ENCODE peak calls at places on chromosomes 4 and X, in four cellular contexts. One of them, this sample, is unnamed.
A peak's percentile ranks its signal among the peaks of the same experiment; 100 is the strongest.

GRCh38 chrX:13376857-13377441 is 57.1 kb upstream of the ATXN3L start:
- DNase-seq in GM04504: peak; percentile 98
- DNase-seq in NCI-H1694 treated with DMSO at 0.1 percent for 48 hours: peak; percentile 68
- DNase-seq in H9: no peak
- DNase-seq in this sample: no peak

GRCh38 chr4:108385076-108385475 is 216.3 kb upstream of the LEF1 start:
- DNase-seq in GM04504: no peak
- DNase-seq in NCI-H1694 treated with DMSO at 0.1 percent for 48 hours: no peak
- DNase-seq in H9: no peak
- DNase-seq in this sample: no peak

GRCh38 chrX:31366076-31366475 is 294.2 kb upstream of the FTHL17 start:
- DNase-seq in GM04504: no peak
- DNase-seq in NCI-H1694 treated with DMSO at 0.1 percent for 48 hours: no peak
- DNase-seq in H9: no peak
- DNase-seq in this sample: no peak

GRCh38 chr4:95547708-95548471 is 883 bp downstream of the UNC5C start:
- DNase-seq in GM04504: no peak
- DNase-seq in NCI-H1694 treated with DMSO at 0.1 percent for 48 hours: no peak
- DNase-seq in H9: peak; percentile 55
- DNase-seq in this sample: peak; percentile 76

GRCh38 chr4:118352843-118353373 is at the start of gene PRSS12:
- DNase-seq in GM04504: no peak
- DNase-seq in NCI-H1694 treated with DMSO at 0.1 percent for 48 hours: peak; percentile 16
- DNase-seq in H9: peak; percentile 86
- DNase-seq in this sample: peak; percentile 1

GRCh38 chrX:69163936-69164741 is 1.1 kb downstream of the PJA1 start:
- DNase-seq in GM04504: no peak
- DNase-seq in NCI-H1694 treated with DMSO at 0.1 percent for 48 hours: no peak
- DNase-seq in H9: peak; percentile 46
- DNase-seq in this sample: peak; percentile 29

GRCh38 chrX:73581002-73581628 is 18.1 kb downstream of the CHIC1 start:
- DNase-seq in GM04504: no peak
- DNase-seq in NCI-H1694 treated with DMSO at 0.1 percent for 48 hours: no peak
- DNase-seq in H9: no peak
- DNase-seq in this sample: no peak

GRCh38 chrX:13360146-13360545 is 40.3 kb upstream of the ATXN3L start:
- DNase-seq in GM04504: no peak
- DNase-seq in NCI-H1694 treated with DMSO at 0.1 percent for 48 hours: no peak
- DNase-seq in H9: no peak
- DNase-seq in this sample: no peak

GRCh38 chrX:12567857-12568256 is 223.4 kb upstream of the PRPS2 start:
- DNase-seq in GM04504: no peak
- DNase-seq in NCI-H1694 treated with DMSO at 0.1 percent for 48 hours: no peak
- DNase-seq in H9: no peak
- DNase-seq in this sample: no peak

GRCh38 chr4:2689825-2690700 is 66.1 kb downstream of the TNIP2 start:
- DNase-seq in GM04504: no peak
- DNase-seq in NCI-H1694 treated with DMSO at 0.1 percent for 48 hours: no peak
- DNase-seq in H9: no peak
- DNase-seq in this sample: no peak

GRCh38 chrX:44218465-44218864 is 125.0 kb downstream of the EFHC2 start:
- DNase-seq in GM04504: no peak
- DNase-seq in NCI-H1694 treated with DMSO at 0.1 percent for 48 hours: no peak
- DNase-seq in H9: no peak
- DNase-seq in this sample: no peak

GRCh38 chr4:186104114-186104894 is at the start of gene FAM149A:
- DNase-seq in GM04504: no peak
- DNase-seq in NCI-H1694 treated with DMSO at 0.1 percent for 48 hours: no peak
- DNase-seq in H9: peak; percentile 56
- DNase-seq in this sample: no peak

GRCh38 chr4:124529131-124529530 is 183.4 kb downstream of the ANKRD50 start:
- DNase-seq in GM04504: no peak
- DNase-seq in NCI-H1694 treated with DMSO at 0.1 percent for 48 hours: no peak
- DNase-seq in H9: no peak
- DNase-seq in this sample: no peak

GRCh38 chrX:39309721-39310152 is 508.5 kb downstream of the MID1IP1 start:
- DNase-seq in GM04504: no peak
- DNase-seq in NCI-H1694 treated with DMSO at 0.1 percent for 48 hours: no peak
- DNase-seq in H9: no peak
- DNase-seq in this sample: no peak

GRCh38 chr4:55545133-55545532 is 1.6 kb downstream of the CLOCK start:
- DNase-seq in GM04504: no peak
- DNase-seq in NCI-H1694 treated with DMSO at 0.1 percent for 48 hours: no peak
- DNase-seq in H9: no peak
- DNase-seq in this sample: no peak

GRCh38 chr4:184267206-184267608 is 49.5 kb upstream of the ENPP6 start:
- DNase-seq in GM04504: no peak
- DNase-seq in NCI-H1694 treated with DMSO at 0.1 percent for 48 hours: no peak
- DNase-seq in H9: peak; percentile 0
- DNase-seq in this sample: no peak

GRCh38 chr4:183140911-183141320 is 41.9 kb downstream of the WWC2 start:
- DNase-seq in GM04504: peak; percentile 72
- DNase-seq in NCI-H1694 treated with DMSO at 0.1 percent for 48 hours: no peak
- DNase-seq in H9: no peak
- DNase-seq in this sample: no peak

GRCh38 chr4:71009796-71010588 is 16.5 kb downstream of the DCK start:
- DNase-seq in GM04504: peak; percentile 19
- DNase-seq in NCI-H1694 treated with DMSO at 0.1 percent for 48 hours: no peak
- DNase-seq in H9: no peak
- DNase-seq in this sample: no peak

GRCh38 chr4:114108869-114109268 is 129.4 kb upstream of the ARSJ start:
- DNase-seq in GM04504: peak; percentile 5
- DNase-seq in NCI-H1694 treated with DMSO at 0.1 percent for 48 hours: peak; percentile 94
- DNase-seq in H9: no peak
- DNase-seq in this sample: no peak

GRCh38 chr4:163109967-163110366 is 56.7 kb downstream of the NAF1 start:
- DNase-seq in GM04504: no peak
- DNase-seq in NCI-H1694 treated with DMSO at 0.1 percent for 48 hours: no peak
- DNase-seq in H9: no peak
- DNase-seq in this sample: no peak

This sample was measured in C1 segment of cervical spinal cord.